ENCODE peak calls at places on chromosomes 16 and 17, in four cellular contexts. I is HepG2, S is K562, Q is GM12878. L is an unnamed sample.

GRCh38 chr17:78337244-78338109 is 22.4 kb downstream of the SOCS3 start:
- DNase-seq in I (no peak), S (no peak), Q (peak; percentile 87), L (no peak)

GRCh38 chr17:78815696-78816095 is 24.9 kb downstream of the USP36 start:
- DNase-seq in I (no peak), S (no peak), Q (no peak), L (no peak)

GRCh38 chr17:44022246-44022645 is 7.5 kb upstream of the TMEM101 start:
- DNase-seq in I (no peak), S (no peak), Q (no peak), L (no peak)

GRCh38 chr17:19904412-19904811 is 36.7 kb upstream of the ULK2 start:
- DNase-seq in I (peak; percentile 8), S (no peak), Q (no peak), L (no peak)

GRCh38 chr17:76268015-76268749 is 3.0 kb downstream of the UBALD2 start:
- DNase-seq in I (no peak), S (peak; percentile 93), Q (peak; percentile 76), L (no peak)

GRCh38 chr16:720507-720989 is 398 bp upstream of the ANTKMT start:
- DNase-seq in I (no peak), S (peak; percentile 91), Q (no peak), L (no peak)

GRCh38 chr16:49608801-49609200 is 235.2 kb downstream of the C16orf78 start:
- DNase-seq in I (peak; percentile 39), S (peak; percentile 9), Q (no peak), L (no peak)

GRCh38 chr17:44376124-44376523 is 12.5 kb upstream of the FAM171A2 start:
- DNase-seq in I (peak; percentile 57), S (peak; percentile 63), Q (no peak), L (peak; percentile 62)

GRCh38 chr16:67461600-67462278 is 19.2 kb downstream of the ATP6V0D1 start:
- DNase-seq in I (no peak), S (no peak), Q (no peak), L (no peak)

GRCh38 chr17:12927001-12927400 is 90.8 kb downstream of the ELAC2 start:
- DNase-seq in I (no peak), S (no peak), Q (no peak), L (no peak)

GRCh38 chr17:82333279-82334171 is at the start of gene SECTM1:
- DNase-seq in I (no peak), S (no peak), Q (no peak), L (no peak)

GRCh38 chr17:51079049-51079448 is 41.6 kb downstream of the SPAG9 start:
- DNase-seq in I (no peak), S (no peak), Q (no peak), L (no peak)

GRCh38 chr17:68378202-68379149 is 78.8 kb downstream of the WIPI1 start:
- DNase-seq in I (peak; percentile 100), S (no peak), Q (no peak), L (peak; percentile 41)

GRCh38 chr17:21425321-21425720 is 49.2 kb downstream of the KCNJ12 start:
- DNase-seq in I (no peak), S (no peak), Q (no peak), L (no peak)

GRCh38 chr17:38663964-38664644 is 10.7 kb downstream of the EPOP start:
- DNase-seq in I (no peak), S (no peak), Q (no peak), L (no peak)

GRCh38 chr17:82022310-82022980 is at the start of gene CENPX:
- DNase-seq in I (no peak), S (no peak), Q (no peak), L (no peak)

GRCh38 chr17:68514809-68515208 is 2.6 kb downstream of the PRKAR1A start:
- DNase-seq in I (peak; percentile 21), S (no peak), Q (no peak), L (no peak)

GRCh38 chr17:32223703-32224102 is 41.9 kb upstream of the RHBDL3 start:
- DNase-seq in I (no peak), S (no peak), Q (no peak), L (no peak)

GRCh38 chr16:73031155-73031866 is 16.6 kb downstream of the ZFHX3 start:
- DNase-seq in I (no peak), S (no peak), Q (no peak), L (no peak)

GRCh38 chr16:6206080-6206479 is 1108.5 kb upstream of the EEF2KMT start:
- DNase-seq in I (no peak), S (no peak), Q (no peak), L (no peak)

GRCh38 chr16:2428051-2428786 is 1.0 kb upstream of the CCNF start:
- DNase-seq in I (no peak), S (peak; percentile 87), Q (no peak), L (peak; percentile 22)

GRCh38 chr16:67672739-67673662 is 6.4 kb downstream of the C16orf86 start:
- DNase-seq in I (peak; percentile 72), S (peak; percentile 77), Q (no peak), L (peak; percentile 74)

GRCh38 chr17:74404802-74405201 is 27.1 kb upstream of the GPRC5C start:
- DNase-seq in I (no peak), S (no peak), Q (no peak), L (no peak)

GRCh38 chr17:18240449-18240848 is 15.0 kb downstream of the LLGL1 start:
- DNase-seq in I (no peak), S (no peak), Q (no peak), L (no peak)

GRCh38 chr17:73223626-73224616 is 31.1 kb downstream of the COG1 start:
- DNase-seq in I (no peak), S (no peak), Q (no peak), L (no peak)

DNA sequence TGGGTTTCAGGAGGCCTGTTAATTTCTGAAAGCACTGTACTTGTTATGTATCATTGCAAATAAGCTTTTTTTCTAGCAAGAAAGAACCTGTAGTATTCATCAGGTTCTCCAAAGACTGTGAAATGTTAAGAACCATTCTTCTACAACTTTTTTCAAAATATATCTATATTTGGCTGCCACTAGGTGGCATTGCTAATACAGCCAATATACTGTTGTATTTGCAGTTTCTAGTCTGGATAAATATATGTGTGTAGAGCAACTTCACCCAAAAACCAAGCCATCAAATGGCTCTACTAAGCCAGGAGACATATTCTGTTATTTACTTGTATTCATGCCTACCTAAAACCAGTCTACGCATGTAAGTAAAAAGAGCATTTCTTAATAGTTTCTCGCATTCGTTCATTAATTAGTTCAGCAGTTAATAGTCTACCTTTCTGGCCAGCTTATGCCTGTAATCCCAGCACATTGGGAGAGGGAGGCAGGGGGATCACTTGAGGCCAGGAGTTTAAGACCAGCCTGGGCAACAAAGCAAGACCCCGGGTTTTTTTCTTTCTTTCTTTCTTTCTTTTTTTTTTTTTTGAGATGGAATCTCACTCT is 39.5 kb downstream of the VMP1 start:
- DNase-seq in I (peak; percentile 62), S (peak; percentile 56), Q (no peak), L (peak; percentile 18)
- TF ChIP-seq BHLHE40 in I (no peak), S (no peak), Q (no peak), L (no peak)

DNA sequence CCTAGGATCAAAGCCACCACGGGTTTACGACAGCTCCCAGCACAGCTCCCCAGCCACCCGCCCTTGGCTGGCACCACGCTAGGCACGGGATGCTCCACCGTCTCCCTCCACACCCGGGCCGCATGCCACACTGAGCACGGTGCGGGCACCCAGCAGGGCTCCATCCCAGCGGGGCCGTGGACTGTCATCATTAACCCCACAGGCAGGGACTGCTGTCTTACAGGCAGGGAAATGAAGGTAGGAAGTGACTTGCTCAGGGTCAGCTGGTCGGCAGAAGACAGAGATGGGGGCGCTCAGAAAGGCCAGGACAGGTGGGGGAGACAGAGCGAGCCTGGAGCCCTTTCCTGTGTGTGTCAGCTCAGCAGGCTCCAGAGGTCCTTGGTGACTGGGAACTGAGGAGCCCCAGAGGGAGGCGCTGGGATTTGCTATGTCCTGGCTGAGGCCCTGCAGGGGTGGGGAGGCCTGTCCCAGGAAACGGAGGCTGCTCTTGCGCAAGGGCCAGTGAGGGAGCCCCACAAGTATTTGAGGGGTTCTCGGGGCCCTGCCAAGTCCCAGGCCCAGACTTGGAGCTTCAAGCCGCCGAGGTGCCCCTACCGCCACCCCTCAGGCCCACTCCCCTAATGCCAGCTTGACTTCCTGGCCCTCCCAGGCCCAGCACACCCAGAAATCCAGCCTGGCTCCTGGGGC is 3.2 kb downstream of the UBALD1 start:
- DNase-seq in I (no peak), S (no peak), Q (no peak), L (no peak)
- TF ChIP-seq TARDBP in I (no peak), S (no peak), Q (no peak), L (no peak)

DNA sequence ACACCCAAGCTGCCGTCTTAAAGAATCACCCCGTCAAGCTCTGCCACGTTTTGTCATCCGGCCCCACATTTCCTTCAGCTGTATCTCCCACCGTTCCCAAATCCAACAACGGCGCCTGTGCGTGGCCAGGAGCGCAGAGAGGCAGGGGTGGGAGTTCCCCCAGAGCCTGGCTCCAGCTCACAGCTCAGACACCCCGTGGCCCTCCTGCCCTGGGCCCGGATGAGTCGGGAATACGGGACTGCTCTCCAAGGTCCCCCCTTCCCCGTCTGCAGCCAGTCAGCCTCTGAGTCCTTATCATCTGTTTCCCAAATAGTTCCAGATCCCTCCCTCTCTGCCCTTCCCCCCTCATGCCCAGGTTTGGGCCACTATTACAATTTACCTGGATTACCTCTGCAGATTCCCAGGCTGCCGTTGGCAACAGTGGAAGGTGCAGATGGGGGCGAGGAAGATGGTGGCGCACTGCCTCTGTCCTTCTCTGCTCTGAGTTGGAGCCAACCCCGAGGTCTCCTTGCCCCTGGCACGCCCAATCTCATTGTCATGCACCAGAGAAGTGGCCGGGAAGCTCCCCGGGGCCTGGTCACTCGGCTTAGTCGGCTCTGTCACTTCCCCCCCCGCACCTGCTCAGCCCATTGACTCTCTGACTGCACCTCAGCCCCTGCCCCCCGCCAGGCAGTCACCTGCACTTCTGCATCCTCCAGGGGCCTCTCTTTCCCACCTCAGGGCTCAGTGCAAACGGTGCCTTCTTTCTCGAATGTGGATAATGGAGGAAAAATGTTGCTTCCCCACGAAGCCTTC is 18.3 kb upstream of the RPTOR start:
- DNase-seq in I (no peak), S (no peak), Q (no peak), L (no peak)
- TF ChIP-seq BHLHE40 in I (no peak), S (no peak), Q (no peak), L (no peak)

GRCh38 chr16:69595127-69596036 is 29.6 kb downstream of the NFAT5 start:
- DNase-seq in I (peak; percentile 37), S (peak; percentile 60), Q (no peak), L (no peak)
- TF ChIP-seq TARDBP in I (no peak), S (no peak), Q (no peak), L (no peak)

GRCh38 chr16:11004957-11005610 is 60.7 kb downstream of the CLEC16A start:
- DNase-seq in I (no peak), S (no peak), Q (no peak), L (no peak)
- TF ChIP-seq BHLHE40 in I (no peak), S (no peak), Q (no peak), L (no peak)

DNA sequence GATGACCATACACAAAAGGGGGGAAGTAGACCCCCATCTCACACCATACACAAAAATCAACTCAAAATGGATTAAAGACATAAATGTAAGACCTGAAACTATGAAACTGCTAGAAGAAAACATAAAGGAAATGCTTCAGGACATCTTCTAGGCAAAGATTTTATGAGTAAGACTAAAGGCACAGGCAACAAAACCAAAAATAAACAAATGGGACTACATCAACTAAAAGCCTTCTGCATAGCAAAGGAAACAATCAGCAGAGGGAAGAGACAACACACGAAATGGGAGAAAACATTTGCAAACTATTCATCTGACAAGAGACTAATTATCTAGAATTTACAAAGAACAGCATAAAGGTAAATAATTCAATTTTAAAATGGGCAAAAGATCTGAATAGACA is 152.1 kb downstream of the AXIN2 start:
- DNase-seq in I (no peak), S (no peak), Q (no peak), L (no peak)
- TF ChIP-seq TARDBP in I (no peak), S (no peak), Q (no peak), L (no peak)

GRCh38 chr16:87416826-87417471 is 24.8 kb downstream of the MAP1LC3B start:
- DNase-seq in I (peak; percentile 29), S (peak; percentile 27), Q (no peak), L (no peak)
- TF ChIP-seq BHLHE40 in I (no peak), S (no peak), Q (no peak), L (no peak)